ENCODE peak calls at places on chromosomes 4 and X, in six cellular contexts. J is neural progenitor cell, H is WTC11, A is coronary artery, B is choroid plexus epithelial cell, I is esophagus squamous epithelium. K is an unnamed sample.

GRCh38 chr4:104491826-104492771 is 2.6 kb downstream of the CXXC4 start:
- DNase-seq in J (peak), H (peak), A (no peak), B (no peak), I (no peak), K (peak)

GRCh38 chrX:40922307-40922706 is 162.9 kb upstream of the USP9X start:
- DNase-seq in J (peak), H (peak), A (no peak), B (peak), I (no peak), K (no peak)

GRCh38 chr4:104907074-104907649 is 239.5 kb upstream of the TET2 start:
- DNase-seq in J (no peak), H (no peak), A (no peak), B (no peak), I (no peak), K (no peak)

GRCh38 chr4:175422331-175422730 is 389.7 kb downstream of the GPM6A start:
- DNase-seq in J (no peak), H (no peak), A (no peak), B (peak), I (no peak), K (peak)

GRCh38 chrX:10235851-10236250 is 79.1 kb downstream of the CLCN4 start:
- DNase-seq in J (no peak), H (no peak), A (peak), B (peak), I (no peak), K (peak)

GRCh38 chr4:52377563-52377962 is 281.5 kb downstream of the USP46 start:
- DNase-seq in J (peak), H (peak), A (no peak), B (no peak), I (no peak), K (no peak)

GRCh38 chr4:127782275-127783025 is at the start of gene HSPA4L:
- DNase-seq in J (peak), H (peak), A (no peak), B (peak), I (no peak), K (peak)

GRCh38 chr4:184824776-184825393 is 883 bp downstream of the ACSL1 start:
- DNase-seq in J (no peak), H (no peak), A (peak), B (no peak), I (no peak), K (no peak)

GRCh38 chr4:151955721-151956340 is 195.0 kb upstream of the GATB start:
- DNase-seq in J (no peak), H (no peak), A (no peak), B (peak), I (no peak), K (peak)

GRCh38 chr4:153413827-153414226 is 52.3 kb upstream of the TMEM131L start:
- DNase-seq in J (no peak), H (no peak), A (no peak), B (no peak), I (no peak), K (no peak)

GRCh38 chr4:26093561-26093960 is 179.5 kb downstream of the SMIM20 start:
- DNase-seq in J (no peak), H (no peak), A (no peak), B (no peak), I (no peak), K (no peak)

GRCh38 chr4:148515248-148515647 is 73.0 kb upstream of the NR3C2 start:
- DNase-seq in J (no peak), H (no peak), A (no peak), B (peak), I (no peak), K (peak)

GRCh38 chr4:122591196-122591595 is 29.7 kb downstream of the IL21 start:
- DNase-seq in J (no peak), H (no peak), A (no peak), B (no peak), I (no peak), K (no peak)

GRCh38 chrX:47749185-47749967 is 87.3 kb upstream of the ZNF81 start:
- DNase-seq in J (no peak), H (no peak), A (no peak), B (peak), I (no peak), K (no peak)

GRCh38 chr4:140048419-140049022 is 105.5 kb downstream of the MAML3 start:
- DNase-seq in J (no peak), H (no peak), A (no peak), B (no peak), I (no peak), K (no peak)

GRCh38 chr4:174154455-174154854 is 129.0 kb downstream of the FBXO8 start:
- DNase-seq in J (no peak), H (no peak), A (no peak), B (peak), I (no peak), K (peak)

GRCh38 chr4:85769009-85769408 is 294.1 kb downstream of the ARHGAP24 start:
- DNase-seq in J (no peak), H (no peak), A (no peak), B (no peak), I (no peak), K (no peak)

GRCh38 chr4:47221721-47222120 is 190.4 kb downstream of the GABRB1 start:
- DNase-seq in J (no peak), H (no peak), A (no peak), B (peak), I (no peak), K (peak)

GRCh38 chr4:4914059-4914820 is 54.8 kb downstream of the MSX1 start:
- DNase-seq in J (no peak), H (no peak), A (no peak), B (peak), I (no peak), K (peak)

GRCh38 chr4:5963611-5964010 is 54.6 kb downstream of the C4orf50 start:
- DNase-seq in J (peak), H (peak), A (no peak), B (no peak), I (no peak), K (no peak)

GRCh38 chrX:132266583-132267355 is 47.5 kb upstream of the RAP2C start:
- DNase-seq in J (no peak), H (no peak), A (no peak), B (peak), I (no peak), K (peak)

GRCh38 chr4:15239866-15240265 is 188.0 kb upstream of the C1QTNF7 start:
- DNase-seq in J (no peak), H (no peak), A (no peak), B (peak), I (no peak), K (no peak)

GRCh38 chr4:5789141-5789540 is 78.1 kb downstream of the EVC start:
- DNase-seq in J (no peak), H (no peak), A (peak), B (no peak), I (no peak), K (no peak)

GRCh38 chrX:8906299-8906698 is 105.1 kb upstream of the FAM9A start:
- DNase-seq in J (no peak), H (no peak), A (no peak), B (no peak), I (no peak), K (peak)

GRCh38 chrX:37371578-37371981 is 22.4 kb downstream of the PRRG1 start:
- DNase-seq in J (no peak), H (no peak), A (no peak), B (no peak), I (no peak), K (peak)

GRCh38 chr4:151324449-151325319 is 721 bp downstream of the SH3D19 start:
- DNase-seq in J (peak), H (peak), A (peak), B (peak), I (no peak), K (peak)

GRCh38 chrX:30673884-30674598 is 20.8 kb downstream of the GK start:
- DNase-seq in J (no peak), H (no peak), A (no peak), B (no peak), I (no peak), K (no peak)

GRCh38 chr4:150078996-150079581 is 844 bp downstream of the DCLK2 start:
- DNase-seq in J (peak), H (peak), A (no peak), B (peak), I (no peak), K (peak)

GRCh38 chr4:107682306-107682705 is 37.7 kb downstream of the PAPSS1 start:
- DNase-seq in J (no peak), H (no peak), A (no peak), B (no peak), I (no peak), K (no peak)

GRCh38 chr4:84582988-84583870 is at the start of gene CDS1:
- DNase-seq in J (peak), H (peak), A (no peak), B (no peak), I (no peak), K (peak)

GRCh38 chr4:105343523-105343931 is 130.3 kb downstream of the PPA2 start:
- DNase-seq in J (no peak), H (no peak), A (no peak), B (peak), I (no peak), K (no peak)

GRCh38 chr4:26779674-26780073 is 81.0 kb upstream of the STIM2 start:
- DNase-seq in J (no peak), H (no peak), A (no peak), B (peak), I (no peak), K (peak)

GRCh38 chr4:123528501-123529277 is 132.1 kb downstream of the SPRY1 start:
- DNase-seq in J (no peak), H (no peak), A (no peak), B (no peak), I (no peak), K (no peak)

GRCh38 chrX:1475881-1476280 is 23.2 kb upstream of the ASMTL start:
- DNase-seq in J (no peak), H (no peak), A (no peak), B (no peak), I (no peak), K (no peak)

GRCh38 chrX:112642349-112642748 is 37.4 kb downstream of the LHFPL1 start:
- DNase-seq in J (peak), H (peak), A (no peak), B (peak), I (no peak), K (peak)

GRCh38 chr4:72842323-72842722 is 227.2 kb downstream of the COX18 start:
- DNase-seq in J (no peak), H (no peak), A (no peak), B (peak), I (no peak), K (no peak)

GRCh38 chr4:105474110-105474518 is 252 bp upstream of the PPA2 start:
- DNase-seq in J (no peak), H (peak), A (peak), B (peak), I (no peak), K (peak)

GRCh38 chr4:4327652-4328121 is 37.6 kb downstream of the ZBTB49 start:
- DNase-seq in J (peak), H (peak), A (no peak), B (peak), I (no peak), K (peak)

GRCh38 chr4:83109480-83110221 is 4.9 kb downstream of the PLAC8 start:
- DNase-seq in J (peak), H (peak), A (no peak), B (peak), I (no peak), K (peak)

GRCh38 chr4:48905363-48906015 is 1.1 kb downstream of the OCIAD2 start:
- DNase-seq in J (no peak), H (no peak), A (no peak), B (peak), I (no peak), K (peak)
- TF ChIP-seq CTCF in J (no peak), H (no peak), A (no peak), B (peak), I (no peak), K (no peak)

GRCh38 chrX:15873566-15873965 is 19.0 kb upstream of the AP1S2 start:
- DNase-seq in J (no peak), H (no peak), A (no peak), B (peak), I (no peak), K (no peak)

GRCh38 chrX:15869695-15870094 is 15.1 kb upstream of the AP1S2 start:
- DNase-seq in J (no peak), H (no peak), A (no peak), B (no peak), I (no peak), K (no peak)

GRCh38 chrX:15877380-15877779 is 22.8 kb upstream of the AP1S2 start:
- DNase-seq in J (no peak), H (no peak), A (no peak), B (peak), I (no peak), K (peak)

GRCh38 chrX:15874672-15875071 is 20.1 kb upstream of the AP1S2 start:
- DNase-seq in J (no peak), H (no peak), A (no peak), B (no peak), I (no peak), K (no peak)
- TF ChIP-seq CTCF in J (no peak), H (no peak), A (no peak), B (no peak), I (no peak), K (no peak)

DNA sequence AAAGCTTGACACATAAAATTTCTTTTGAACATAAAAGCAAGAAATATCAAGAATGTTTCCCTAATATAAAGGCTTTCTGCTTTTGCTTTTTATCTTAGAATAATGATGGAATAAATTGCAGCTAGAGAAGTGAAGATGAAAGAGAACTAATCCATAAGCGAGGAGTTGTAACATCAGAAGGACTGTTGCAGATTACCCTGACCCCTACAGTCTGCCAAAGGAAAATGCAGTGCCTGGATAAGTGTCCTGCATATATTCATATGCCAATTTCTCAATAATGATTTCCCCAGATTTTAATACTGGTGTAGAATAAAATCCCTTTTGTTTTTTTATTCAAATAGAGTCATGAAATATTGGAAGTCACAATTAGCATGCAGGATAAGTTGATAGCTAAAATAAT is 115.9 kb downstream of the MAGEC2 start:
- DNase-seq in J (no peak), H (no peak), A (no peak), B (peak), I (no peak), K (no peak)
- TF ChIP-seq CTCF in J (peak), H (no peak), A (peak), B (peak), I (no peak), K (no peak)

DNA sequence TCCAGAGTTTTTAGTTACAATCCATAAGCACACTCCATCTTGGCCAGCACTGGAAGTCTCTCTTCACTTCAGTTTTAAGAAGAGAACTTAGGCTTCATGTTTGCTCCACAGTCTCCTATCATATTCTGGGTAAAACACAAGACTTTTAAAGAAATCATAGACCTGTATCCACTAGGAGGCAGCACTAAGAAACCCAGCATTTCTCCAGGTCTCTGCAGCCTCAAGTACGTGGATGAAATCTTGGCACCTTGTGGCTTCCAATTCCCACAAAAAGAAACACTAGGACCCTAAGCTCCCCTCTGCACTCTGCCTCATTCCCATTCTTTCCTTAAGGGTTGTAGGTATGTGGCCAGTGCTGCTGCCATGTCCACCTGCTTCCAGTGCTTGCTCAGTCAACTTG is 367.3 kb upstream of the CASK start:
- DNase-seq in J (peak), H (no peak), A (no peak), B (peak), I (no peak), K (no peak)
- TF ChIP-seq CTCF in J (peak), H (no peak), A (no peak), B (peak), I (no peak), K (no peak)

GRCh38 chr4:130808492-130808891 is 1712.5 kb downstream of the C4orf33 start:
- DNase-seq in J (peak), H (no peak), A (no peak), B (peak), I (no peak), K (no peak)
- TF ChIP-seq CTCF in J (peak), H (no peak), A (no peak), B (peak), I (peak), K (no peak)

DNA sequence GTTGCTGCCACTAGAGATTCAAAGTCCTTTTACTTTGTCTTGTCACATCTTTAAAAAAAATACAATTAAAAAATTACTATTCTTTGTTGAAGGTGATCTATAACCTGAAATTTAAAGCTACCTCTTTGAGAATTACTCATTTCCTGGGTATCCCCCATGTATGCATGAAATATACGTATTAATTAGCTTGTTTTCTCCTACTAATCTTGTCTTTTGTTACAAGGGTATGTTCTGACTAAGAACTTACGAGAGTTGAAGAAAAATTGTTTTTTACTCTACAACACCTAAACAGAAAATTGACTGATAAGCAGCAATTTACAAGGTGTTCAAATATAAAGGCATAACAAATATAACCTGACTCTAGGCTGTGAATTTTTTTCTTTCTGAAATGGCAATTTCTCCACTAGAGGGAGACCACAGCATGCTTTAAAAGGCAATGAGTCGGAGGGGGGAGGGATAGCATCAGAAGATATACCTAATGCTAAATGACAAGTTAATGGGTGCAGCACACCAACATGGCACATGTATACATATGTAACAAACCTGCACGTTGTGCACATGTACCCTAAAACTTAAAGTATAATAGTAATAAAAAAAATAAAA is 249.6 kb downstream of the OPHN1 start:
- DNase-seq in J (peak), H (no peak), A (no peak), B (peak), I (no peak), K (peak)
- TF ChIP-seq CTCF in J (peak), H (no peak), A (no peak), B (peak), I (peak), K (peak)

DNA sequence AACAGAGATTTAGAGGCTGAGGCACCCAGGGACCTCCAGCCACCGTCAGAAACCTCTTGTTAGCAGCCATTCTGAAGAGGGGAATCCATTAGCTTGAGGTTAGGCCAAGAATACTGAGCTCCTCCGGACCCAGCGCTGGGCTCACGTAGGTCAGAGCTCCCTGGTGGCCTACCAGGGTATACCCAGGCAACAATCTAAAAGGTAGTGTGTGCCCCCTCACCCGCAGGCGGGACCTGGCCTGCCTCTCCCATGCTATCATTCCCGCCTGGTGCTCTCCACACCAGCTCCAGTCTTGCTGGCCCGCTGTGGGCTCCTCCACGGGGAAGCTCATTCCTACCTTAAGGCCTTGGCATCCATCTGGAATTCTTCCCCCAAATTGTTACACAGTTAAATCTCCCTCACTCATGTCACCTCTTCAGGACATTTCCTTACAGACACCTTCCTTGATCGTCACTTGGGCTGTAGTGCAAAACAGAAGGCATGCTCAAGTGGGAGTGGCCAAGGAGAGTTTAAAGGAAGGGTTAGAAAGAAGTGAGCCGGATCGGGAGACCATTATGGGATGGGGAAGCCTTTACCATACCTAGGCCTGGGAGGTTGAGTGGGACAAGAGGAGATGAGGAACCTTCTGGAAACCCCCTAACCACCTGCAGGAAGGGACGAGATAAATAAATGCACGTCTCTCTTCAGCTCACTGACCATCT is 102.5 kb downstream of the UCHL1 start:
- DNase-seq in J (peak), H (peak), A (no peak), B (no peak), I (no peak), K (no peak)
- TF ChIP-seq CTCF in J (peak), H (no peak), A (no peak), B (no peak), I (no peak), K (no peak)

K was measured in foreskin fibroblast.